ENCODE peak calls at places on chromosomes 6 and 20, in six cellular contexts. C is HFFc6; T is RPMI7951; D is stimulated activated CD4-positive, alpha-beta T cell treated with anti-CD3 and anti-CD28 coated beads, Interleukin-15, amount 100 ng/mL, for 48 hours; G is aorta; L is endothelial cell of umbilical vein. R is an unnamed sample.

GRCh38 chr6:53623497-53623896 is 42.1 kb downstream of the KLHL31 start:
- DNase-seq in C (no peak), T (peak; percentile 22), D (no peak), G (no peak), L (no peak), R (no peak)

GRCh38 chr20:44030394-44030793 is 115.7 kb downstream of the TOX2 start:
- DNase-seq in C (no peak), T (no peak), D (no peak), G (no peak), L (no peak), R (no peak)

GRCh38 chr6:31270788-31271640 is 878 bp downstream of the HLA-C start:
- DNase-seq in C (no peak), T (peak; percentile 74), D (peak; percentile 44), G (peak; percentile 92), L (peak; percentile 47), R (peak; percentile 28)

GRCh38 chr20:10665027-10665561 is 8.7 kb downstream of the JAG1 start:
- DNase-seq in C (no peak), T (no peak), D (no peak), G (no peak), L (peak; percentile 46), R (peak; percentile 69)

GRCh38 chr6:55377150-55377549 is 49.9 kb downstream of the GFRAL start:
- DNase-seq in C (no peak), T (no peak), D (no peak), G (no peak), L (no peak), R (no peak)

GRCh38 chr6:139184050-139184826 is 49.4 kb downstream of the HECA start:
- DNase-seq in C (no peak), T (no peak), D (no peak), G (no peak), L (no peak), R (no peak)

GRCh38 chr20:16530201-16530681 is 43.0 kb downstream of the KIF16B start:
- DNase-seq in C (no peak), T (peak; percentile 68), D (no peak), G (no peak), L (no peak), R (no peak)

GRCh38 chr6:112087916-112088315 is 525 bp downstream of the FAM229B start:
- DNase-seq in C (no peak), T (no peak), D (no peak), G (no peak), L (no peak), R (no peak)

GRCh38 chr6:1667012-1667804 is 57.5 kb downstream of the FOXC1 start:
- DNase-seq in C (peak; percentile 65), T (no peak), D (no peak), G (no peak), L (no peak), R (no peak)

GRCh38 chr20:63696311-63696627 is 183 bp upstream of the TNFRSF6B start:
- DNase-seq in C (no peak), T (no peak), D (no peak), G (peak; percentile 75), L (no peak), R (peak; percentile 75)

GRCh38 chr6:131410785-131411184 is 162.2 kb upstream of the ARG1 start:
- DNase-seq in C (no peak), T (no peak), D (no peak), G (no peak), L (no peak), R (no peak)

GRCh38 chr6:155142902-155143609 is 120.8 kb upstream of the CLDN20 start:
- DNase-seq in C (no peak), T (peak; percentile 47), D (no peak), G (no peak), L (peak; percentile 84), R (no peak)

GRCh38 chr6:170087946-170088348 is 202.9 kb downstream of the DLL1 start:
- DNase-seq in C (no peak), T (peak; percentile 94), D (peak; percentile 21), G (peak; percentile 73), L (no peak), R (no peak)